ENCODE peak calls at places on chromosomes 2 and 18, in nine cellular contexts. One of them, this sample, is unnamed.
A peak's percentile ranks its signal among the peaks of the same experiment; 100 is the strongest.

GRCh38 chr18:79275992-79276391 is 119.7 kb upstream of the NFATC1 start:
- DNase-seq in upper lobe of right lung: no peak
- DNase-seq in transverse colon: no peak
- DNase-seq in uterus: no peak
- DNase-seq in neural progenitor cell: no peak
- DNase-seq in A549: no peak
- DNase-seq in prostate gland: no peak
- DNase-seq in astrocyte: no peak
- DNase-seq in K562: no peak
- DNase-seq in this sample: no peak

GRCh38 chr2:158619496-158619895 is 162.7 kb downstream of the PKP4 start:
- DNase-seq in K562: no peak
- DNase-seq in astrocyte: peak; percentile 63
- DNase-seq in prostate gland: peak; percentile 15
- DNase-seq in upper lobe of right lung: no peak
- DNase-seq in transverse colon: no peak
- DNase-seq in A549: peak; percentile 58
- DNase-seq in uterus: no peak
- DNase-seq in neural progenitor cell: peak; percentile 7
- DNase-seq in this sample: no peak

GRCh38 chr2:37459095-37459981 is 114.9 kb downstream of the QPCT start:
- DNase-seq in astrocyte: peak; percentile 93
- DNase-seq in uterus: no peak
- DNase-seq in A549: no peak
- DNase-seq in upper lobe of right lung: no peak
- DNase-seq in transverse colon: no peak
- DNase-seq in neural progenitor cell: no peak
- DNase-seq in prostate gland: no peak
- DNase-seq in K562: no peak
- DNase-seq in this sample: no peak

GRCh38 chr2:31812051-31812798 is 198.6 kb downstream of the MEMO1 start:
- DNase-seq in upper lobe of right lung: no peak
- DNase-seq in astrocyte: no peak
- DNase-seq in A549: peak; percentile 71
- DNase-seq in K562: peak; percentile 86
- DNase-seq in transverse colon: no peak
- DNase-seq in prostate gland: peak; percentile 27
- DNase-seq in neural progenitor cell: no peak
- DNase-seq in uterus: no peak
- DNase-seq in this sample: no peak

GRCh38 chr2:105376010-105376409 is 22.8 kb downstream of the FHL2 start:
- DNase-seq in astrocyte: no peak
- DNase-seq in neural progenitor cell: no peak
- DNase-seq in uterus: no peak
- DNase-seq in upper lobe of right lung: no peak
- DNase-seq in transverse colon: no peak
- DNase-seq in prostate gland: peak; percentile 56
- DNase-seq in A549: no peak
- DNase-seq in K562: no peak
- DNase-seq in this sample: peak; percentile 59

GRCh38 chr2:139142252-139142651 is 362.1 kb upstream of the NXPH2 start:
- DNase-seq in K562: peak; percentile 3
- DNase-seq in uterus: no peak
- DNase-seq in transverse colon: no peak
- DNase-seq in neural progenitor cell: peak; percentile 58
- DNase-seq in upper lobe of right lung: no peak
- DNase-seq in astrocyte: peak; percentile 9
- DNase-seq in prostate gland: no peak
- DNase-seq in A549: peak; percentile 3
- DNase-seq in this sample: no peak

GRCh38 chr2:76415821-76416220 is 705.1 kb upstream of the GCFC2 start:
- DNase-seq in prostate gland: no peak
- DNase-seq in astrocyte: no peak
- DNase-seq in transverse colon: no peak
- DNase-seq in uterus: no peak
- DNase-seq in K562: no peak
- DNase-seq in A549: no peak
- DNase-seq in neural progenitor cell: no peak
- DNase-seq in upper lobe of right lung: no peak
- DNase-seq in this sample: no peak

GRCh38 chr18:79484661-79485621 is 89.2 kb downstream of the NFATC1 start:
- DNase-seq in uterus: no peak
- DNase-seq in K562: no peak
- DNase-seq in transverse colon: peak; percentile 11
- DNase-seq in upper lobe of right lung: peak; percentile 61
- DNase-seq in A549: no peak
- DNase-seq in neural progenitor cell: peak; percentile 77
- DNase-seq in prostate gland: no peak
- DNase-seq in astrocyte: peak; percentile 99
- DNase-seq in this sample: no peak

GRCh38 chr2:62410926-62411456 is 95.0 kb downstream of the TMEM17 start:
- DNase-seq in neural progenitor cell: no peak
- DNase-seq in astrocyte: no peak
- DNase-seq in A549: no peak
- DNase-seq in upper lobe of right lung: no peak
- DNase-seq in transverse colon: no peak
- DNase-seq in uterus: peak; percentile 20
- DNase-seq in K562: no peak
- DNase-seq in prostate gland: no peak
- DNase-seq in this sample: no peak

GRCh38 chr2:101151859-101152194 is 645 bp upstream of the TBC1D8 start:
- DNase-seq in transverse colon: peak; percentile 28
- DNase-seq in upper lobe of right lung: no peak
- DNase-seq in neural progenitor cell: peak; percentile 23
- DNase-seq in astrocyte: no peak
- DNase-seq in A549: no peak
- DNase-seq in uterus: no peak
- DNase-seq in prostate gland: peak; percentile 28
- DNase-seq in K562: no peak
- DNase-seq in this sample: no peak

GRCh38 chr2:237254911-237255578 is 158.9 kb downstream of the COL6A3 start:
- DNase-seq in astrocyte: peak; percentile 95
- DNase-seq in neural progenitor cell: no peak
- DNase-seq in upper lobe of right lung: no peak
- DNase-seq in prostate gland: no peak
- DNase-seq in A549: no peak
- DNase-seq in K562: no peak
- DNase-seq in uterus: no peak
- DNase-seq in transverse colon: no peak
- DNase-seq in this sample: no peak

GRCh38 chr2:28360742-28361293 is 31.8 kb upstream of the FOSL2 start:
- DNase-seq in K562: peak; percentile 32
- DNase-seq in neural progenitor cell: no peak
- DNase-seq in transverse colon: no peak
- DNase-seq in upper lobe of right lung: no peak
- DNase-seq in uterus: no peak
- DNase-seq in A549: peak; percentile 51
- DNase-seq in astrocyte: peak; percentile 38
- DNase-seq in prostate gland: no peak
- DNase-seq in this sample: no peak

DNA sequence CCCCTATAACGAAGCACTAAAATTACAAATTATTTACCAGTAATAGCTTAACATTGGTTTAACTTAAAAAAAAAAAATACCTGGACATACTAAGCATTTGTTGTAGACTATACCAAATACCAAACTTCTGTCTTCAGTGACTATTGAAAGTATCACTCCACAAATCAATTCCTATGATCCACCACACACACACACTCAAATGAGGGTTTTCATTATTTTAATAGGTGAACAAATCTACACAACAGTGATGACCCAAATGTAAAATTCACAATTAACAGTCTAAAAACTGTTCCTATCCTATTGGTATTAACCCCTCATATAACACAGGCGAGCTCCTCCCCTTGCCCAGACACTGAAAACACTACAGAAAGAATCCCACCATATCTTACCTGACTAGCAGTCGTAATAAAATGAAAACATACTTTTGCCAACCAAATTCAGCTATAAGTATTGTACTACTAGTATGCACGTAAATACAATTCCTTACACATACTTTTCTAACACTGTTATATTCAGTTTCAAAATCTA is 2.5 kb downstream of the SP3 start:
- DNase-seq in neural progenitor cell: no peak
- DNase-seq in astrocyte: no peak
- DNase-seq in K562: peak; percentile 35
- DNase-seq in uterus: no peak
- DNase-seq in upper lobe of right lung: no peak
- DNase-seq in transverse colon: no peak
- DNase-seq in prostate gland: no peak
- DNase-seq in A549: no peak
- DNase-seq in this sample: no peak
- H3K27ac ChIP-seq in neural progenitor cell: peak overlapping the region; percentile 97
- H3K27ac ChIP-seq in astrocyte: peak overlapping the region; percentile 93
- H3K27ac ChIP-seq in K562: peak overlapping the region; percentile 96
- H3K27ac ChIP-seq in uterus: peak overlapping the region; percentile 100
- H3K27ac ChIP-seq in upper lobe of right lung: peak overlapping the region; percentile 100
- H3K27ac ChIP-seq in transverse colon: peak overlapping the region; percentile 97
- H3K27ac ChIP-seq in prostate gland: peak overlapping the region; percentile 100
- H3K27ac ChIP-seq in A549: peak overlapping the region; percentile 100
- H3K27ac ChIP-seq in this sample: peak overlapping the region; percentile 99

DNA sequence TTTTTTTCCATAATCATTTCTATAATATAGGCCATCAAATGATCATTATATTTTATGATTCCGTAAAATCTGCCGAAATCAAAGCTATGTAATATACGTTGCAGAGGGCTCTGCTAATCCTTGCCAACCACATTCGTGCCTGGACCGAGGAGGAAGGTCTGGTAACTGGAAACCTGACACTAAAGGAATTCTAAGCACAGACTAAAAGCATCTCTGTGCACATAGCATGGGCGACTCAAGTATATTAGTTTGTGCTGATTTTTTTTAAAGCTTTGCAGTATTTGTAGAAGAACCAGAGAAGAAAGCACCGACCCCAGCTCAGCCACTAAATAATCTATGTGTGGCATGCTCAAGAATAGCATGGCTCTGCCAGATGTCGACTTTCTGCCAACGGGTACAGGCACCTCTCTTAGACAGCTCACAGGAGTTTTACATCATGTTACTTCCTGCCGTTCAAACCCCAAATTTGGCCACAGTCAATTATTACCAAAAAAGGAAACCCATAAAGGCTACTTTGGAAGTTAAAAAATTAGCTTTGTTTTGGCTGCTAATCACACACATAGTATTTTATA is 73.2 kb upstream of the NRP2 start:
- DNase-seq in uterus: no peak
- DNase-seq in A549: no peak
- DNase-seq in astrocyte: no peak
- DNase-seq in neural progenitor cell: no peak
- DNase-seq in K562: no peak
- DNase-seq in transverse colon: no peak
- DNase-seq in upper lobe of right lung: no peak
- DNase-seq in prostate gland: no peak
- DNase-seq in this sample: no peak
- H3K4me1 ChIP-seq in uterus: no peaks in the 10 kb centered on the region
- H3K4me1 ChIP-seq in A549: no peaks in the 10 kb centered on the region
- H3K4me1 ChIP-seq in astrocyte: no peaks in the 10 kb centered on the region
- H3K4me1 ChIP-seq in neural progenitor cell: peaks cover 3% of the 10 kb centered on the region
- H3K4me1 ChIP-seq in K562: no peaks in the 10 kb centered on the region
- H3K4me1 ChIP-seq in transverse colon: no peaks in the 10 kb centered on the region
- H3K4me1 ChIP-seq in upper lobe of right lung: no peaks in the 10 kb centered on the region
- H3K4me1 ChIP-seq in prostate gland: no peaks in the 10 kb centered on the region
- H3K4me1 ChIP-seq in this sample: peaks cover 10% of the 10 kb centered on the region

DNA sequence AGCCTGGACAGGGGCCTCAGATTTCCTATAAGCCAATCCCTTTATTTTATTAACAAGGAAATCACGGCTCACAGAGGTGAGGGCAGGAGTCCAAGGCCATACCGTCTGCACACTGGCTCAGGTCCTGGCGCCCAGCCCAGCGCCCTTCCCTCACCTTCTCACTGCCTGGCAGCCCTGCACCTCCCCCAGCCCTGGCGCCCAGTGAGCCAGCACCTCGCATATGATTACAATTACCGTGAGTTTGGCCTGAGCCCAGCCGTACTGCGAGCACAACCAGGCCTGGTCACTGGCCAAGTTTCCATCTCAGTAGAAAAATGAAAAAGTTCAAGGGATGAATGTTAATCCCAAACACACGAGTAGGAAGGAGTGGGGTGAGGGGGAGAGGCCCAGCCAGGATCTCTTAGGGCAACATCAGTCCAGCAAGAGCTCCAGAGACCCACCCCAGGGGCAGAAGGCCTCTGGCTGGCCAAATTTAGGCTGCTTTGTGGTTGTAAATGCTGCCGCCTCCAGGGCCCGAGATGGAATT is 68.4 kb downstream of the MCFD2 start:
- DNase-seq in prostate gland: peak; percentile 95
- DNase-seq in uterus: peak; percentile 94
- DNase-seq in astrocyte: peak; percentile 94
- DNase-seq in transverse colon: peak; percentile 96
- DNase-seq in K562: no peak
- DNase-seq in neural progenitor cell: no peak
- DNase-seq in A549: peak; percentile 90
- DNase-seq in upper lobe of right lung: peak; percentile 95
- DNase-seq in this sample: peak; percentile 86
- TF ChIP-seq CTCF in prostate gland: no peak
- TF ChIP-seq CTCF in uterus: no peak
- TF ChIP-seq CTCF in astrocyte: no peak
- TF ChIP-seq CTCF in transverse colon: no peak
- TF ChIP-seq CTCF in K562: no peak
- TF ChIP-seq CTCF in neural progenitor cell: no peak
- TF ChIP-seq CTCF in A549: no peak
- TF ChIP-seq CTCF in upper lobe of right lung: no peak
- TF ChIP-seq CTCF in this sample: no peak

GRCh38 chr2:20396356-20397000 is 45.8 kb upstream of the PUM2 start:
- DNase-seq in astrocyte: no peak
- DNase-seq in transverse colon: no peak
- DNase-seq in prostate gland: no peak
- DNase-seq in K562: no peak
- DNase-seq in neural progenitor cell: no peak
- DNase-seq in A549: no peak
- DNase-seq in upper lobe of right lung: no peak
- DNase-seq in uterus: no peak
- DNase-seq in this sample: no peak

GRCh38 chr2:20393986-20394385 is 43.3 kb upstream of the PUM2 start:
- DNase-seq in neural progenitor cell: no peak
- DNase-seq in upper lobe of right lung: no peak
- DNase-seq in A549: no peak
- DNase-seq in astrocyte: no peak
- DNase-seq in K562: no peak
- DNase-seq in prostate gland: no peak
- DNase-seq in transverse colon: no peak
- DNase-seq in uterus: no peak
- DNase-seq in this sample: no peak

GRCh38 chr2:20391951-20392699 is 41.5 kb upstream of the PUM2 start:
- DNase-seq in uterus: no peak
- DNase-seq in prostate gland: no peak
- DNase-seq in A549: peak; percentile 44
- DNase-seq in transverse colon: peak; percentile 33
- DNase-seq in neural progenitor cell: no peak
- DNase-seq in upper lobe of right lung: no peak
- DNase-seq in K562: peak; percentile 50
- DNase-seq in astrocyte: no peak
- DNase-seq in this sample: no peak

GRCh38 chr2:20384949-20385348 is 34.3 kb upstream of the PUM2 start:
- DNase-seq in astrocyte: no peak
- DNase-seq in K562: no peak
- DNase-seq in uterus: no peak
- DNase-seq in A549: no peak
- DNase-seq in upper lobe of right lung: no peak
- DNase-seq in neural progenitor cell: no peak
- DNase-seq in transverse colon: peak; percentile 27
- DNase-seq in prostate gland: no peak
- DNase-seq in this sample: no peak

GRCh38 chr2:20390524-20391123 is 40.0 kb upstream of the PUM2 start:
- DNase-seq in neural progenitor cell: no peak
- DNase-seq in K562: no peak
- DNase-seq in A549: no peak
- DNase-seq in prostate gland: no peak
- DNase-seq in upper lobe of right lung: no peak
- DNase-seq in uterus: no peak
- DNase-seq in astrocyte: no peak
- DNase-seq in transverse colon: no peak
- DNase-seq in this sample: no peak
- H3K27ac ChIP-seq in neural progenitor cell: no peak overlapping the region
- H3K27ac ChIP-seq in K562: no peak overlapping the region
- H3K27ac ChIP-seq in A549: no peak overlapping the region
- H3K27ac ChIP-seq in prostate gland: no peak overlapping the region
- H3K27ac ChIP-seq in upper lobe of right lung: no peak overlapping the region
- H3K27ac ChIP-seq in uterus: no peak overlapping the region
- H3K27ac ChIP-seq in astrocyte: no peak overlapping the region
- H3K27ac ChIP-seq in transverse colon: no peak overlapping the region
- H3K27ac ChIP-seq in this sample: no peak overlapping the region

This sample was measured in ascending aorta.